ENCODE peak calls at places on chromosomes 12 and 14, in seven cellular contexts. U, R, X, Z, G, Q and Y are unnamed samples.

GRCh38 chr12:123024819-123025391 is 44.4 kb downstream of the ARL6IP4 start:
- DNase-seq in G (no peak), Z (peak), Q (peak), X (no peak), R (peak), U (no peak), Y (no peak)

GRCh38 chr12:3797649-3798048 is 44.7 kb upstream of the CRACR2A start:
- DNase-seq in R (no peak), Q (no peak), Z (no peak), U (no peak), X (no peak), G (no peak), Y (no peak)

GRCh38 chr12:44286336-44286735 is 450.5 kb downstream of the TMEM117 start:
- DNase-seq in Z (peak), R (peak), G (no peak), Q (no peak), U (no peak), X (no peak), Y (peak)

GRCh38 chr12:694734-695503 is 31.7 kb upstream of the NINJ2 start:
- DNase-seq in G (no peak), R (peak), Z (no peak), U (no peak), X (no peak), Q (no peak), Y (no peak)

GRCh38 chr12:110224379-110225304 is 56.4 kb upstream of the ATP2A2 start:
- DNase-seq in G (peak), R (peak), Q (peak), U (no peak), X (peak), Z (peak), Y (peak)

GRCh38 chr12:77724367-77724957 is 106.2 kb upstream of the NAV3 start:
- DNase-seq in U (no peak), X (no peak), Q (peak), R (peak), G (peak), Z (peak), Y (peak)

GRCh38 chr12:27009926-27010325 is 4.3 kb downstream of the TM7SF3 start:
- DNase-seq in G (no peak), Q (no peak), Z (peak), R (no peak), U (no peak), X (no peak), Y (no peak)

GRCh38 chr12:69056743-69057515 is 124.0 kb upstream of the CPM start:
- DNase-seq in G (peak), Z (peak), R (peak), Q (no peak), X (peak), U (no peak), Y (peak)

GRCh38 chr14:37172024-37172869 is at the start of gene SLC25A21:
- DNase-seq in X (peak), U (no peak), Q (peak), G (peak), Z (peak), R (peak), Y (peak)

GRCh38 chr12:111692575-111693210 is 6.8 kb downstream of the ACAD10 start:
- DNase-seq in Q (peak), X (no peak), U (no peak), R (peak), G (no peak), Z (no peak), Y (peak)

GRCh38 chr12:51926718-51927117 is 19.4 kb downstream of the ACVRL1 start:
- DNase-seq in X (no peak), R (no peak), G (no peak), Q (peak), U (peak), Z (peak), Y (no peak)

GRCh38 chr14:57038689-57039088 is 228.4 kb upstream of the OTX2 start:
- DNase-seq in Q (no peak), Z (no peak), U (no peak), R (no peak), X (no peak), G (no peak), Y (no peak)

GRCh38 chr14:77031680-77032482 is 3.4 kb upstream of the IRF2BPL start:
- DNase-seq in Q (peak), X (no peak), U (no peak), G (peak), R (peak), Z (peak), Y (peak)

GRCh38 chr14:68976160-68977067 is 2.7 kb downstream of the ACTN1 start:
- DNase-seq in Q (no peak), U (no peak), X (no peak), R (no peak), G (peak), Z (peak), Y (no peak)

GRCh38 chr12:101230547-101230946 is 20.5 kb upstream of the SLC5A8 start:
- DNase-seq in Q (peak), R (peak), U (no peak), Z (peak), G (peak), X (no peak), Y (peak)

GRCh38 chr14:103629503-103630121 is 601 bp downstream of the KLC1 start:
- DNase-seq in Q (no peak), Z (no peak), U (peak), R (no peak), G (no peak), X (no peak), Y (peak)